ENCODE peak calls at places on chromosomes 3 and 15, in seven cellular contexts. D is GM04504, T is LoVo, Y is activated T-helper 1 cell treated with Interleukin-2 at 50 U/mL for 16 hours, H is choroid plexus epithelial cell, Z is ELR, W is C1 segment of cervical spinal cord. U is an unnamed sample.

GRCh38 chr3:100159564-100160153 is 45.4 kb upstream of the FILIP1L start:
- DNase-seq in D (no peak), T (no peak), Y (no peak), H (peak; percentile 68), Z (peak; percentile 90), W (no peak), U (no peak)

GRCh38 chr3:190811775-190812480 is 50.6 kb downstream of the GMNC start:
- DNase-seq in D (peak; percentile 20), T (peak; percentile 56), Y (no peak), H (peak; percentile 77), Z (peak; percentile 84), W (no peak), U (peak; percentile 76)

GRCh38 chr3:132083583-132084372 is 49.0 kb upstream of the CPNE4 start:
- DNase-seq in D (peak; percentile 1), T (no peak), Y (no peak), H (peak; percentile 63), Z (peak; percentile 77), W (no peak), U (no peak)

GRCh38 chr3:100277255-100277800 is 16.5 kb downstream of the TBC1D23 start:
- DNase-seq in D (no peak), T (no peak), Y (no peak), H (peak; percentile 54), Z (no peak), W (no peak), U (no peak)

GRCh38 chr3:127706312-127706711 is 33.6 kb downstream of the ABTB1 start:
- DNase-seq in D (no peak), T (no peak), Y (no peak), H (no peak), Z (no peak), W (no peak), U (no peak)

GRCh38 chr3:17553080-17553479 is 189.4 kb downstream of the TBC1D5 start:
- DNase-seq in D (no peak), T (no peak), Y (no peak), H (peak; percentile 33), Z (no peak), W (no peak), U (no peak)

GRCh38 chr15:43977072-43977884 is 150.5 kb downstream of the WDR76 start:
- DNase-seq in D (no peak), T (peak; percentile 39), Y (peak; percentile 2), H (no peak), Z (peak; percentile 8), W (no peak), U (no peak)

GRCh38 chr3:177887475-177887874 is 648.8 kb upstream of the KCNMB2 start:
- DNase-seq in D (no peak), T (no peak), Y (no peak), H (no peak), Z (no peak), W (no peak), U (no peak)

GRCh38 chr15:33654859-33655258 is 313.4 kb upstream of the CHRM5 start:
- DNase-seq in D (no peak), T (no peak), Y (no peak), H (no peak), Z (peak; percentile 10), W (no peak), U (no peak)

GRCh38 chr3:149401926-149402310 is 24.5 kb upstream of the TM4SF1 start:
- DNase-seq in D (no peak), T (peak; percentile 23), Y (no peak), H (peak; percentile 72), Z (no peak), W (no peak), U (no peak)

GRCh38 chr3:4856986-4857385 is 122.3 kb upstream of the BHLHE40 start:
- DNase-seq in D (no peak), T (no peak), Y (no peak), H (peak; percentile 25), Z (no peak), W (no peak), U (no peak)

GRCh38 chr3:169295912-169296311 is 367.6 kb downstream of the MECOM start:
- DNase-seq in D (no peak), T (no peak), Y (no peak), H (no peak), Z (no peak), W (no peak), U (no peak)

GRCh38 chr3:149654188-149654601 is 3.6 kb downstream of the WWTR1 start:
- DNase-seq in D (no peak), T (no peak), Y (no peak), H (peak; percentile 35), Z (peak; percentile 82), W (no peak), U (no peak)

GRCh38 chr3:195247086-195247862 is 23.7 kb downstream of the XXYLT1 start:
- DNase-seq in D (no peak), T (no peak), Y (no peak), H (no peak), Z (no peak), W (no peak), U (no peak)

GRCh38 chr3:12994607-12995388 is 78.4 kb downstream of the IQSEC1 start:
- DNase-seq in D (peak; percentile 46), T (peak; percentile 89), Y (peak; percentile 79), H (peak; percentile 78), Z (peak; percentile 77), W (peak; percentile 56), U (peak; percentile 86)

GRCh38 chr15:62020576-62021160 is 39.6 kb downstream of the VPS13C start:
- DNase-seq in D (no peak), T (no peak), Y (no peak), H (peak; percentile 27), Z (peak; percentile 72), W (no peak), U (no peak)

U was measured in NAMALWA.